ENCODE peak calls at places on chromosomes 7 and 10, in eight cellular contexts. J is ureter; N is HT-29; F is cardiac fibroblast; E is Peyer's patch; C is activated effector memory CD4-positive, alpha-beta T cell treated with anti-CD3 and anti-CD28 coated beads, Interleukin-2, amount 50 U/mL, for 16 hours; T is cortex of kidney; B is nephron progenitor cell. H is an unnamed sample.

GRCh38 chr10:14995964-14996565 is 36.9 kb downstream of the MEIG1 start:
- DNase-seq in T (no peak), C (no peak), J (no peak), F (no peak), N (no peak), B (no peak), E (no peak), H (no peak)

GRCh38 chr7:103870664-103871063 is 118.8 kb downstream of the RELN start:
- DNase-seq in T (no peak), J (no peak), F (no peak), E (no peak), B (no peak), N (no peak), C (no peak), H (no peak)

GRCh38 chr7:90345548-90346319 is 782 bp upstream of the GTPBP10 start:
- DNase-seq in F (peak), B (no peak), J (no peak), T (no peak), E (no peak), C (no peak), N (peak), H (peak)

GRCh38 chr10:80260295-80261243 is 28.9 kb downstream of the MAT1A start:
- DNase-seq in C (peak), B (peak), T (no peak), J (no peak), F (peak), N (peak), E (no peak), H (peak)

GRCh38 chr7:150481207-150481920 is 30.9 kb downstream of the GIMAP8 start:
- DNase-seq in N (no peak), C (peak), E (peak), F (no peak), B (no peak), T (no peak), J (no peak), H (no peak)

GRCh38 chr7:17848516-17848915 is 91.8 kb downstream of the SNX13 start:
- DNase-seq in F (no peak), N (no peak), T (no peak), E (no peak), C (no peak), B (no peak), J (no peak), H (no peak)

GRCh38 chr7:139118234-139118802 is 8.8 kb upstream of the ZC3HAV1 start:
- DNase-seq in B (no peak), C (peak), F (peak), J (no peak), T (no peak), E (no peak), N (peak), H (no peak)

GRCh38 chr7:24981544-24981951 is 1.6 kb upstream of the OSBPL3 start:
- DNase-seq in J (peak), E (peak), N (peak), B (peak), T (no peak), C (peak), F (peak), H (no peak)

GRCh38 chr10:76874151-76874550 is 763.5 kb downstream of the KCNMA1 start:
- DNase-seq in B (no peak), C (no peak), N (no peak), E (no peak), T (no peak), J (no peak), F (peak), H (no peak)

GRCh38 chr10:44759122-44759521 is 152.0 kb upstream of the TMEM72 start:
- DNase-seq in C (no peak), J (no peak), B (no peak), T (no peak), F (no peak), N (no peak), E (no peak), H (peak)

GRCh38 chr10:35152992-35153391 is 26.3 kb downstream of the CREM start:
- DNase-seq in F (no peak), N (no peak), E (no peak), B (no peak), J (no peak), C (no peak), T (no peak), H (no peak)

GRCh38 chr10:70052462-70053211 is at the start of gene MACROH2A2:
- DNase-seq in T (no peak), J (peak), E (peak), F (peak), B (peak), N (no peak), C (no peak), H (no peak)

GRCh38 chr7:27992755-27993478 is 187.7 kb downstream of the JAZF1 start:
- DNase-seq in F (no peak), C (no peak), B (no peak), N (no peak), T (no peak), J (no peak), E (no peak), H (no peak)

GRCh38 chr10:86312701-86313270 is 53.8 kb downstream of the GRID1 start:
- DNase-seq in B (peak), T (no peak), N (no peak), C (peak), F (no peak), E (no peak), J (no peak), H (no peak)

GRCh38 chr10:124705021-124705740 is 39.0 kb downstream of the FAM53B start:
- DNase-seq in B (no peak), J (no peak), E (no peak), F (no peak), N (no peak), C (no peak), T (no peak), H (no peak)

GRCh38 chr10:31318382-31318853 is 598 bp upstream of the ZEB1 start:
- DNase-seq in F (peak), B (no peak), T (peak), J (peak), N (peak), E (no peak), C (peak), H (peak)

GRCh38 chr10:70931168-70931805 is 42.9 kb upstream of the PCBD1 start:
- DNase-seq in C (no peak), N (no peak), B (no peak), F (peak), T (no peak), E (no peak), J (no peak), H (no peak)

GRCh38 chr10:117635851-117636250 is 93.3 kb downstream of the EMX2 start:
- DNase-seq in N (no peak), E (no peak), T (no peak), B (no peak), J (peak), C (no peak), F (no peak), H (no peak)

GRCh38 chr7:4809691-4810090 is 34.3 kb downstream of the AP5Z1 start:
- DNase-seq in C (no peak), B (no peak), F (peak), T (no peak), N (no peak), J (no peak), E (no peak), H (no peak)

GRCh38 chr10:91712315-91712714 is 79.4 kb upstream of the PPP1R3C start:
- DNase-seq in E (no peak), T (no peak), J (no peak), B (no peak), F (no peak), C (no peak), N (no peak), H (no peak)

GRCh38 chr7:107232568-107233090 is 63.8 kb downstream of the HBP1 start:
- DNase-seq in N (no peak), T (no peak), E (no peak), F (peak), C (no peak), J (no peak), B (no peak), H (peak)

GRCh38 chr10:104641150-104642000 is at the start of gene SORCS3:
- DNase-seq in B (peak), F (no peak), T (no peak), E (no peak), C (no peak), N (no peak), J (no peak), H (no peak)

GRCh38 chr10:45809829-45810228 is 37.5 kb downstream of the AGAP4 start:
- DNase-seq in T (no peak), J (no peak), F (peak), E (no peak), B (no peak), C (no peak), N (no peak), H (no peak)

GRCh38 chr7:134420509-134421125 is 38.3 kb downstream of the AKR1B1 start:
- DNase-seq in N (peak), J (peak), C (no peak), T (no peak), E (peak), B (peak), F (peak), H (peak)

GRCh38 chr10:91251430-91252056 is 31.1 kb downstream of the PCGF5 start:
- DNase-seq in B (peak), E (peak), N (peak), T (no peak), C (peak), J (peak), F (peak), H (peak)

GRCh38 chr10:31186225-31187010 is 132.6 kb upstream of the ZEB1 start:
- DNase-seq in T (no peak), N (peak), C (no peak), B (no peak), J (no peak), E (no peak), F (peak), H (no peak)

GRCh38 chr10:120963053-120963533 is 111.9 kb downstream of the WDR11 start:
- DNase-seq in F (no peak), C (no peak), N (peak), E (no peak), T (no peak), J (peak), B (no peak), H (no peak)

GRCh38 chr10:114868801-114869200 is 47.2 kb downstream of the FHIP2A start:
- DNase-seq in J (no peak), E (no peak), N (no peak), T (no peak), C (no peak), F (peak), B (no peak), H (no peak)

GRCh38 chr7:20217193-20217948 is at the start of gene MACC1:
- DNase-seq in J (peak), E (peak), T (no peak), B (no peak), F (no peak), C (no peak), N (peak), H (peak)

GRCh38 chr7:44448456-44448855 is 42.0 kb downstream of the NUDCD3 start:
- DNase-seq in E (no peak), B (no peak), J (no peak), N (no peak), C (no peak), T (no peak), F (no peak), H (no peak)

GRCh38 chr7:66894463-66895080 is 26.5 kb upstream of the TMEM248 start:
- DNase-seq in E (no peak), C (no peak), J (no peak), F (peak), N (peak), B (peak), T (no peak), H (peak)

GRCh38 chr7:134669845-134670373 is 23.3 kb downstream of the BPGM start:
- DNase-seq in C (peak), F (peak), N (peak), T (no peak), E (peak), J (peak), B (no peak), H (peak)

H was measured in KBM-7.